ENCODE peak calls at places on chromosomes 16 and 17, in nine cellular contexts. A is hippocampal formation; Y is naive thymus-derived CD4-positive, alpha-beta T cell; M is A172; L is DMS 273 treated with DMSO at 0.1 percent for 48 hours; I is cardiac muscle cell; H is activated T-helper 1 cell treated with Interleukin-2 at 50 U/mL for 16 hours; T is Daoy; W is EH. B is an unnamed sample.

GRCh38 chr16:70663524-70664324 is 17.4 kb downstream of the IL34 start:
- DNase-seq in A (no peak), Y (no peak), M (no peak), L (no peak), I (no peak), H (no peak), T (no peak), W (no peak), B (no peak)

GRCh38 chr17:71757156-71757555 is 363.7 kb upstream of the SOX9 start:
- DNase-seq in A (no peak), Y (no peak), M (no peak), L (no peak), I (no peak), H (no peak), T (no peak), W (no peak), B (no peak)

GRCh38 chr16:22217890-22218730 is 12.0 kb downstream of the EEF2K start:
- DNase-seq in A (no peak), Y (no peak), M (no peak), L (no peak), I (no peak), H (no peak), T (no peak), W (no peak), B (no peak)

GRCh38 chr17:47866941-47867340 is 16.0 kb upstream of the SP6 start:
- DNase-seq in A (no peak), Y (no peak), M (no peak), L (no peak), I (peak; percentile 77), H (no peak), T (no peak), W (no peak), B (no peak)

GRCh38 chr16:9847146-9847545 is 335.1 kb downstream of the GRIN2A start:
- DNase-seq in A (no peak), Y (no peak), M (no peak), L (no peak), I (no peak), H (no peak), T (peak; percentile 50), W (peak; percentile 27), B (no peak)

GRCh38 chr17:73347355-73347754 is 35.6 kb upstream of the CDC42EP4 start:
- DNase-seq in A (peak; percentile 39), Y (no peak), M (no peak), L (no peak), I (no peak), H (no peak), T (no peak), W (no peak), B (no peak)

GRCh38 chr16:22633794-22634193 is 123.1 kb downstream of the NPIPB5 start:
- DNase-seq in A (no peak), Y (no peak), M (no peak), L (no peak), I (no peak), H (no peak), T (no peak), W (no peak), B (no peak)

GRCh38 chr17:3004150-3004801 is 59.1 kb downstream of the OR1D5 start:
- DNase-seq in A (peak; percentile 99), Y (peak; percentile 71), M (peak; percentile 96), L (peak; percentile 83), I (peak; percentile 99), H (peak; percentile 32), T (peak; percentile 99), W (peak; percentile 98), B (peak; percentile 92)

GRCh38 chr17:16919663-16920627 is 52.0 kb downstream of the TNFRSF13B start:
- DNase-seq in A (no peak), Y (no peak), M (no peak), L (no peak), I (no peak), H (no peak), T (no peak), W (no peak), B (no peak)

GRCh38 chr17:30323262-30323894 is 10.5 kb downstream of the TMIGD1 start:
- DNase-seq in A (no peak), Y (peak; percentile 86), M (no peak), L (no peak), I (no peak), H (peak; percentile 29), T (peak; percentile 37), W (peak; percentile 16), B (no peak)

B was measured in HS-27A.